ENCODE peak calls at places on chromosomes 7 and 10, in seven cellular contexts. F is esophagus squamous epithelium, K is AG04450, S is fibroblast of mammary gland, Y is heart left ventricle, Q is cardiac muscle cell, U is fibroblast of the aortic adventitia. N is an unnamed sample.

GRCh38 chr7:122748195-122748594 is 45.5 kb upstream of the RNF148 start:
- DNase-seq in F (no peak), U (no peak), S (no peak), Y (no peak), Q (no peak), K (no peak), N (no peak)

GRCh38 chr7:44796034-44796503 is 412 bp upstream of the PPIA start:
- DNase-seq in U (peak), K (no peak), S (peak), F (no peak), Q (peak), Y (no peak), N (peak)

GRCh38 chr10:57988964-57989363 is 278.7 kb downstream of the IPMK start:
- DNase-seq in S (no peak), U (no peak), Y (no peak), Q (no peak), F (no peak), K (no peak), N (no peak)

GRCh38 chr10:119253433-119254174 is 46.2 kb downstream of the GRK5 start:
- DNase-seq in U (peak), S (peak), Y (peak), F (no peak), Q (no peak), K (peak), N (peak)

GRCh38 chr10:123287594-123288247 is 133.5 kb downstream of the BUB3 start:
- DNase-seq in S (peak), Q (no peak), K (no peak), Y (no peak), U (peak), F (no peak), N (no peak)

GRCh38 chr10:17675638-17676037 is 31.7 kb downstream of the STAM start:
- DNase-seq in S (peak), K (no peak), Y (no peak), F (no peak), Q (no peak), U (no peak), N (no peak)

GRCh38 chr10:129725890-129726631 is 238.0 kb downstream of the EBF3 start:
- DNase-seq in Q (no peak), F (no peak), S (no peak), Y (peak), U (no peak), K (no peak), N (no peak)

GRCh38 chr10:62815373-62816111 is 624 bp downstream of the EGR2 start:
- DNase-seq in S (no peak), K (no peak), F (no peak), Y (no peak), U (no peak), Q (peak), N (no peak)

GRCh38 chr10:131071721-131072120 is 239.8 kb downstream of the TCERG1L start:
- DNase-seq in Q (no peak), K (no peak), S (no peak), U (no peak), Y (no peak), F (no peak), N (no peak)

GRCh38 chr10:85433248-85433647 is 933.3 kb downstream of the GRID1 start:
- DNase-seq in Y (no peak), K (no peak), F (no peak), U (no peak), S (no peak), Q (no peak), N (no peak)

GRCh38 chr10:130557181-130557580 is 421.0 kb downstream of the GLRX3 start:
- DNase-seq in Q (no peak), S (no peak), F (no peak), U (no peak), Y (no peak), K (no peak), N (no peak)

GRCh38 chr10:90435296-90435695 is 422.5 kb downstream of the HTR7 start:
- DNase-seq in K (no peak), U (no peak), F (no peak), S (no peak), Y (no peak), Q (no peak), N (no peak)

GRCh38 chr7:43198016-43198415 is 85.6 kb downstream of the HECW1 start:
- DNase-seq in Q (no peak), F (no peak), S (no peak), K (no peak), U (no peak), Y (no peak), N (no peak)

GRCh38 chr10:70324341-70324861 is 40.6 kb upstream of the NPFFR1 start:
- DNase-seq in U (no peak), K (no peak), S (no peak), Q (peak), Y (no peak), F (no peak), N (no peak)

GRCh38 chr10:130021373-130021950 is 57.4 kb upstream of the EBF3 start:
- DNase-seq in Y (no peak), F (no peak), Q (no peak), U (peak), K (peak), S (peak), N (peak)

DNA sequence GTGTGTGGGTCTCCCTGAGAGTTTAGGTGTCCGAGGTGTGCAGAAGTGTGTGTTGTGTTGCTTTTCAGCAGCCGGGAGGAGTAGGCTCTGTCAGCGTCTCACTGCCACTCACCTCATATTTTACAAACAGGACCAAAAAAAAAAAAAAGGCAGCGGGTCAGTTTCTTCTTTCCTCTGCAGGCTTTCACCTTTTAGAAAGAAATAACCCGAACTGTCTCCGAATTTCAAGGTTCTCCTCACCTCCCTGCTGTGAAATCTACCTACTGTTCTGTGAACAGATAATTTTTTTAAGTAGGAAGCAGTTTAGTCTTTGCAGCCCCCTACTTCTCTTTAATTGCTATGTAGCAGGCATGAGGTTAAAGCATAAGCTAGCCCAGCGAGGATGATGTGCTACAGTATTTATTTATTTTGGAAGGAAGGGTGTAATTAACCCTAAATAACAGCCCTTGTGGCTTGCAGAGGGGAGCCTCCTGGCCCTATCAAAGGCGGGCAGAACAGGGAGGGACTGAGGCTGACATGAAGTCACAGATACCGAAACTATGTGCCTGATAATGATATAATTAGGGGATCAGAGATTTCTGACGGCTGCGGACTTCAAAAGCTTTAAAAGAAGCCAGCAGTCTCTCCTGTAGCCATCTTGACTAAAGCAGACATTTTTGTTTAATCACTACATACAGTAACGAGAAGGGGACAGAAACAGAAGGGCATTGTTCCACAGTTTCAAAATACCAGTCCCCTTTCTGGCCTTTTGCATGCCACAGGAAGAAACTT is 1.6 kb downstream of the BAMBI start:
- DNase-seq in U (peak), Q (peak), S (no peak), K (no peak), Y (no peak), F (no peak), N (no peak)
- H3K4me3 ChIP-seq in U (peak), Q (peak), S (peak), K (peak), Y (peak), F (peak), N (peak)

GRCh38 chr7:47231627-47232026 is 350.3 kb downstream of the TNS3 start:
- DNase-seq in Y (no peak), Q (no peak), U (no peak), K (no peak), F (no peak), S (no peak), N (no peak)

GRCh38 chr7:47236480-47237208 is 345.3 kb downstream of the TNS3 start:
- DNase-seq in Y (no peak), Q (no peak), S (no peak), F (no peak), K (no peak), U (no peak), N (no peak)

GRCh38 chr7:47233996-47234395 is 347.9 kb downstream of the TNS3 start:
- DNase-seq in F (no peak), Q (no peak), K (no peak), S (no peak), Y (no peak), U (no peak), N (no peak)

GRCh38 chr7:47231081-47231480 is 350.8 kb downstream of the TNS3 start:
- DNase-seq in K (no peak), S (no peak), F (no peak), U (no peak), Y (no peak), Q (no peak), N (peak)

DNA sequence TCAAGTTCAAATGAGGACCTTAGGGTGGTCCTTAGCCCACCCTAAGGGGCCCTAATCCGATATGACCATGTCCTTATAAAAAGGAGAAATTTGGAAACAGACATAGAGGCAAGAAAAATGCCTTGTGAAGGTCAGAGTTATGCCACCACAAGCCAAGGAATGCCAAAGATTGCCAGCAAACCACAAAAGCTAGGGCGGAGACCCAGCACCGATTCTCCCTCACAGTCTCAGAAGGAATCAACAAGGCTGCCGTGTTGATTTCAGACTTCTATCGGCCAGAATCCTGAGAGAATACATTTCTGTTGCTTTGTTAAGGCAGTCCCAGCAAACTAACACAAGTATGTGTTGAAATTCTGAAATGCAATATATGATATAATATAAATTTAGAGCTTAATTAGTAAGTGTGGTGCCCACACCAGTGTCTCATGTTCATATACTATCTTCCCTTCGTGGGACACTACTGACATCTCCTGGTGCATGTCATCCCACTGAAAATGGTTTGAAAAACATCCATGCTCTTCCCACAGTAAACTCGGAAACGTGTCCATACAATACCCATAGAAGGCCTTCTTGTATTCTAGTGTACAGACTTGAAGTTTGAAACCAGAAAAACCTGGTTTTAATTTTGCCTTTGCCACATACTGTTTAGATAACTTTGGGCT is 349.0 kb downstream of the TNS3 start:
- DNase-seq in S (no peak), Q (no peak), U (no peak), F (no peak), Y (no peak), K (no peak), N (peak)
- TF ChIP-seq CTCF in S (peak), Q (no peak), U (no peak), F (no peak), Y (peak), K (no peak), N (peak)

DNA sequence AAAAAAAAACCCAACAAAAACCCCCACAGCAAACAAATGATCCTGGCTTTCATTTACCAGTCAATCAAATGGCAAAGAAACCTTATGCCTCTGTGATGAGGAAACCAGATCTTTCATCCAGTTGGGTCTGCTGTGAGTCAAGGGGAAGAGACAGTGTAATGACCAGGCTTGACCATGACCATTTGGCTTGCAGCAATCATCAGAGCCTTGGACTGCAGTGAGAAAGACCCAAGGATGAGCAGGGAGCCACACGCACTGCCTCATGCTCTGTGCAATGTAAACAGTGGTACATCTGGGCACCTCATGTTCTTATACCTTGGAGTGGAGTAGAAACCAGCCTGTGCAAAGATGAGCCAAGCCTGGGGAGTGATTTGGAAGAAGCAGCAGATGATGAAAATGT is 284.7 kb upstream of the HABP2 start:
- DNase-seq in Q (no peak), U (no peak), K (no peak), Y (no peak), S (peak), F (no peak), N (peak)
- H3K4me3 ChIP-seq in Q (no peak), U (no peak), K (no peak), Y (no peak), S (no peak), F (no peak), N (no peak)

GRCh38 chr7:77460057-77460486 is 43.9 kb upstream of the GSAP start:
- DNase-seq in F (no peak), U (no peak), Y (no peak), K (no peak), S (no peak), Q (no peak), N (no peak)
- TF ChIP-seq CTCF in F (no peak), U (no peak), Y (no peak), K (no peak), S (peak), Q (no peak), N (no peak)

DNA sequence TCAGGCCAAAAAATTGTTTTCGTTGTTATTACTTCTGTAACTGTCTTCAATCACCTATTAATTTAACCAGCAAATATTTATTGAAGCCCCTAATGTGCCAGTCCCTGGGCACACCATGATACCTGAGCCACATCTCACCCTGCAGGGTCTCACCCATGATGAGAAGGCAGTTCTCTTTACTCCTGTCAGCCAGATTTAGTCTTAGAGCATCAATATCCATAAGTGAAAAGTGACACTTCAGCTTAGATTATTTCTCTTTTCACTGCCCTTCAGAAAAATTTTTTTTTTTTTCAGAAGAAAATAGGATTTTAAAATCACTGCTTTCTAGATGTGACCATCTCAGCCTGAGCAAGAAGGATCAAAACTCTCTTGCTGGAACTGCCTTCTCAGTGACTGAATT is 258.6 kb upstream of the NFE2L3 start:
- DNase-seq in Y (no peak), K (no peak), Q (no peak), S (no peak), F (no peak), U (no peak), N (no peak)
- H3K4me3 ChIP-seq in Y (no peak), K (no peak), Q (no peak), S (peak), F (peak), U (no peak), N (peak)

GRCh38 chr7:105748701-105749100 is 127.7 kb downstream of the ATXN7L1 start:
- DNase-seq in Y (no peak), S (no peak), F (no peak), Q (peak), U (no peak), K (no peak), N (no peak)
- TF ChIP-seq CTCF in Y (no peak), S (no peak), F (no peak), Q (peak), U (no peak), K (peak), N (no peak)

DNA sequence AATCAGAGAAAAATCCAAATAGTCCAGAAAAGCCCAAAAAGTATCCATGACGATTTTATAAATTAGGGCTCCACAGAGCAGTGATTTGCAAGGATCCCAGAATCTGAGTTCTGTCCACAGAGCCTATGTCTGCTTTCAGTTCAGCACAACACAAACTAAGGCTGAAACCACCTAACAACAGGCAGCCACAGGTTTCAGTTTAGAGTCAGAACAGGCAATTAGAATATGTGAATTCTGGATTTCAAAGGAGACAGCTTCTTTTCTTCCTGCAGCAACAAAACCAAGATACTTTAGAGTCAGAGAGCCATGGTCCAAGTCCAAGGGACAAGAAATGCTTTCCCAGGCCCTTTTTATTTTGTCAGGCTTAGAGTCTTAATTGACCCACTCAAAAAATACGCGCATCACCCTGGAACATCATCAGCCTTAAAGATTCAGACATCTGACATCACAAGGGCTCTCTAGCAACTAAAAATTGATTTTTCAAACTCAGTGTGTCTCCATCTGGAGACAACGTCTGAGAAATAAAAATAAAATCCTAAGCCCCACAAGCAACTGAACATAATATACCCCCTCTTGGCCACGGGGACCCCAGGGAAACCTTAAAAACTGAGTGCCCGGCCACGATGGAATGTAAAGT is 23.7 kb downstream of the IFIT3 start:
- DNase-seq in U (no peak), F (no peak), Y (no peak), K (no peak), S (peak), Q (no peak), N (no peak)
- H3K4me3 ChIP-seq in U (no peak), F (no peak), Y (no peak), K (no peak), S (no peak), Q (no peak), N (no peak)

GRCh38 chr7:134601459-134601858 is 45.2 kb upstream of the BPGM start:
- DNase-seq in K (no peak), S (no peak), Y (no peak), U (no peak), Q (no peak), F (no peak), N (no peak)

GRCh38 chr7:134611611-134612151 is 35.0 kb upstream of the BPGM start:
- DNase-seq in Q (no peak), F (no peak), K (no peak), Y (no peak), U (no peak), S (no peak), N (no peak)

GRCh38 chr7:134602921-134603394 is 43.7 kb upstream of the BPGM start:
- DNase-seq in Q (no peak), Y (no peak), S (no peak), U (no peak), K (no peak), F (no peak), N (peak)

GRCh38 chr7:134612197-134612596 is 34.5 kb upstream of the BPGM start:
- DNase-seq in Y (no peak), F (no peak), S (no peak), Q (no peak), K (no peak), U (no peak), N (no peak)

DNA sequence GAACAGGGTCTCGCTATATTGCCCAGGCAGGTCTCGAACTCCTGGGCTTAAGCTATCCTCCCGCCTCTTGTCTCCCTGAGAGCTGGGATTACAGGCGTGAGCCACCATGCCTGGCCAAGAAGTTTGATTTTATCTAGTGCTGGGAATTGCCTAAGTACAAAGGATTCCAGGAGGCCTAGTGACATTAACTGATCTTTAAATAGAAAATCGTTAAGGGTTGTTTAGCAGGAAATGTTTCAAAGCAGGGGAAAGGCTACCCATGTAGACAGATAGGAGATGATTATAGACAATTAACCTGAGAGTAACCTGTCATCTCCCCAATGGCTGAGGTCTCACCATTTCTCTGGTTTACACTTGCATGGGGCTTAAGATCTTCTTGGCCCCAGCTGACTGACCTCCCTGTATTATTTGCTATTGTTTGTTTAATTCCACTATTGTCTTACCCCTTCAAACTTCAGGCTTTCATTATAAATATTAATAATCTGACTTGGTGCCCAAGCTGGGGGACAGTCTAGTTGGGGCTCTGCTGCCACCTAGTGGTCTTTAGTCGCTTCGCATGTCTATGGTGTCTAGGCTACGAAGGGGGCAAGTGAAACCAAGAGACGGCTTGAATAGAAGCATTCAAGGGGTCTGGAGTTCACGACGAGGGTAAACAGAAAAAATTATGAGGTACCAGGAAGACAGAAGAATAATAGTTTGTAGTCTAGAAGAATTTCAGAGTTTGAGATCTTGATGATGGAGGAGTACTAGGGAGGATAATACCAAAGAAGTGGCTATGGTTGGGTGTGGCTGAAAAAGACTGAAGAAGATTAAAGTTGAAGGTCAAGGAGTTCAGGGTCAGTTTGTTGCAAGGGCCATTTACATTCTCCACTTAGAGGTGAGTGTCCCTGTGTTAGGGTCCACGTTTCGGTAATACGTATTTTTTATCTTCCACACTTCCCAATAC is 40.4 kb upstream of the BPGM start:
- DNase-seq in Y (peak), F (no peak), Q (peak), U (peak), S (peak), K (no peak), N (peak)
- TF ChIP-seq CTCF in Y (peak), F (peak), Q (peak), U (peak), S (peak), K (peak), N (peak)